ENCODE peak calls at places on chromosomes 11 and 22, in ten cellular contexts. N is activated T-cell treated with anti-CD3 and anti-CD28 coated beads for 1 hour; F is WTC11; L is kidney tubule cell; B is foreskin keratinocyte; K is T-helper 2 cell; D is EL; O is endodermal cell; W is naive thymus-derived CD4-positive, alpha-beta T cell; S is NCI-H345. T is an unnamed sample.

GRCh38 chr11:74694136-74694535 is 37.1 kb downstream of the CHRDL2 start:
- DNase-seq in N (no peak), F (no peak), L (no peak), B (no peak), K (no peak), D (no peak), O (peak; percentile 67), W (no peak), S (no peak), T (no peak)

GRCh38 chr11:124081496-124081895 is 33.8 kb upstream of the VWA5A start:
- DNase-seq in N (no peak), F (no peak), L (no peak), B (peak; percentile 39), K (no peak), D (no peak), O (no peak), W (no peak), S (no peak), T (no peak)

GRCh38 chr11:1567721-1568100 is 4.4 kb downstream of the DUSP8 start:
- DNase-seq in N (no peak), F (no peak), L (no peak), B (no peak), K (no peak), D (no peak), O (no peak), W (no peak), S (no peak), T (no peak)

GRCh38 chr11:28366549-28367341 is 258.6 kb downstream of the METTL15 start:
- DNase-seq in N (no peak), F (no peak), L (peak; percentile 16), B (no peak), K (no peak), D (peak; percentile 20), O (no peak), W (no peak), S (no peak), T (peak; percentile 20)

GRCh38 chr11:128512478-128513127 is 74.8 kb downstream of the ETS1 start:
- DNase-seq in N (no peak), F (no peak), L (no peak), B (no peak), K (no peak), D (no peak), O (no peak), W (peak; percentile 47), S (no peak), T (no peak)

GRCh38 chr11:48170840-48171233 is 45.8 kb upstream of the OR4B1 start:
- DNase-seq in N (no peak), F (no peak), L (no peak), B (peak; percentile 24), K (no peak), D (peak; percentile 26), O (no peak), W (peak; percentile 6), S (no peak), T (peak; percentile 65)

GRCh38 chr11:94544832-94545640 is 1.3 kb downstream of the FUT4 start:
- DNase-seq in N (no peak), F (peak; percentile 56), L (peak; percentile 20), B (peak; percentile 50), K (no peak), D (peak; percentile 31), O (peak; percentile 79), W (no peak), S (no peak), T (no peak)

GRCh38 chr11:69984457-69985261 is 93.5 kb upstream of the ANO1 start:
- DNase-seq in N (no peak), F (peak; percentile 63), L (no peak), B (no peak), K (no peak), D (no peak), O (peak; percentile 90), W (no peak), S (no peak), T (no peak)

GRCh38 chr22:45521178-45521577 is 18.5 kb downstream of the FBLN1 start:
- DNase-seq in N (no peak), F (no peak), L (peak; percentile 31), B (no peak), K (no peak), D (peak; percentile 19), O (no peak), W (no peak), S (no peak), T (no peak)

GRCh38 chr11:94283678-94284077 is 20.7 kb upstream of the IZUMO1R start:
- DNase-seq in N (no peak), F (no peak), L (no peak), B (no peak), K (no peak), D (no peak), O (no peak), W (no peak), S (no peak), T (no peak)

GRCh38 chr22:29328566-29329500 is 13.3 kb upstream of the RASL10A start:
- DNase-seq in N (no peak), F (no peak), L (no peak), B (no peak), K (no peak), D (no peak), O (no peak), W (no peak), S (no peak), T (no peak)

GRCh38 chr11:31720666-31721199 is 90.4 kb downstream of the PAX6 start:
- DNase-seq in N (no peak), F (no peak), L (no peak), B (no peak), K (no peak), D (no peak), O (no peak), W (no peak), S (no peak), T (no peak)

GRCh38 chr22:44957267-44957905 is 52.4 kb downstream of the PHF21B start:
- DNase-seq in N (no peak), F (peak; percentile 53), L (no peak), B (no peak), K (no peak), D (no peak), O (peak; percentile 72), W (no peak), S (no peak), T (no peak)

GRCh38 chr11:68446046-68446725 is 14.4 kb upstream of the PPP6R3 start:
- DNase-seq in N (no peak), F (no peak), L (no peak), B (no peak), K (no peak), D (no peak), O (no peak), W (no peak), S (no peak), T (no peak)

T was measured in AG08395.